ENCODE peak calls at places on chromosome 15, in ten cellular contexts. L is glutamatergic neuron; H is germinal center; Y is GM10248; Q is progenitor cell of endocrine pancreas; R is lung microvascular endothelial cell; Z is activated naive CD4-positive, alpha-beta T cell; U is stimulated activated CD4-positive, alpha-beta T cell treated with anti-CD3 and anti-CD28 coated beads, Interleukin-1b, Interleukin-23, amount 100 ng/mL, for 24 hours; E is endothelial cell of umbilical vein; T is mucosa of descending colon. K is an unnamed sample.

GRCh38 chr15:60871731-60872130 is 357.4 kb downstream of the RORA start:
- DNase-seq in L (no peak), R (no peak), U (no peak), Y (no peak), E (no peak), Z (no peak), H (no peak), T (no peak), Q (no peak), K (no peak)

GRCh38 chr15:101604124-101604874 is 47.9 kb downstream of the TM2D3 start:
- DNase-seq in Q (no peak), Y (no peak), U (no peak), E (no peak), T (no peak), Z (no peak), L (no peak), H (no peak), R (no peak), K (no peak)

GRCh38 chr15:65423150-65423976 is 616 bp upstream of the IGDCC4 start:
- DNase-seq in E (no peak), U (no peak), Q (no peak), Z (no peak), T (no peak), H (no peak), L (no peak), Y (no peak), R (no peak), K (no peak)

GRCh38 chr15:42491540-42492225 is 742 bp upstream of the ZNF106 start:
- DNase-seq in T (no peak), U (no peak), Y (no peak), R (peak; percentile 20), H (no peak), L (no peak), Z (no peak), E (no peak), Q (no peak), K (no peak)

GRCh38 chr15:77075528-77075927 is 4.6 kb upstream of the TSPAN3 start:
- DNase-seq in Y (no peak), Z (no peak), R (no peak), T (no peak), Q (no peak), E (no peak), L (no peak), U (no peak), H (no peak), K (no peak)

GRCh38 chr15:56608140-56608778 is 125.0 kb downstream of the ZNF280D start:
- DNase-seq in Z (no peak), T (no peak), L (no peak), Q (no peak), E (no peak), H (peak; percentile 52), U (no peak), Y (peak; percentile 59), R (no peak), K (no peak)

GRCh38 chr15:28915041-28915810 is 29.5 kb downstream of the APBA2 start:
- DNase-seq in U (no peak), Q (no peak), H (no peak), E (no peak), Y (no peak), R (no peak), L (no peak), Z (no peak), T (no peak), K (no peak)

GRCh38 chr15:52527898-52528464 is 699 bp downstream of the MYO5A start:
- DNase-seq in Q (no peak), H (peak; percentile 45), Z (no peak), L (no peak), E (peak; percentile 57), U (peak; percentile 11), T (peak; percentile 45), Y (peak; percentile 50), R (peak; percentile 45), K (peak; percentile 30)

GRCh38 chr15:45581919-45582318 is 5.3 kb upstream of the BLOC1S6 start:
- DNase-seq in U (no peak), H (no peak), T (no peak), R (no peak), Q (no peak), E (no peak), Z (no peak), Y (no peak), L (no peak), K (no peak)

K was measured in SK-N-DZ.